ENCODE peak calls at places on chromosomes 1 and 21, in nine cellular contexts. K is cardiac muscle cell, Q is OCI-LY7, A is HCT116, L is MV-4-11, E is AG09309, F is NCI-H1694 treated with DMSO at 0.1 percent for 48 hours, V is NCI-H1436, M is hypothalamus. B is an unnamed sample.

GRCh38 chr1:156497078-156497742 is 3.4 kb downstream of the MEF2D start:
- DNase-seq in A (no peak), Q (peak; percentile 26), E (no peak), V (no peak), F (no peak), M (no peak), L (no peak), K (no peak), B (no peak)

GRCh38 chr1:6127587-6128163 is 52.4 kb downstream of the CHD5 start:
- DNase-seq in Q (peak; percentile 63), L (peak; percentile 80), F (no peak), K (peak; percentile 83), M (peak; percentile 54), A (peak; percentile 71), V (peak; percentile 42), E (no peak), B (peak; percentile 71)

GRCh38 chr1:13813398-13814012 is 113.5 kb downstream of the PRDM2 start:
- DNase-seq in E (no peak), A (no peak), M (no peak), K (peak; percentile 50), Q (peak; percentile 71), V (no peak), L (no peak), F (no peak), B (no peak)

GRCh38 chr1:11944358-11944981 is 10.0 kb downstream of the PLOD1 start:
- DNase-seq in M (no peak), L (no peak), V (peak; percentile 79), K (peak; percentile 88), Q (no peak), E (no peak), A (no peak), F (no peak), B (no peak)

GRCh38 chr1:159141584-159142518 is 29.6 kb upstream of the CADM3 start:
- DNase-seq in Q (no peak), V (peak; percentile 6), E (peak; percentile 14), L (no peak), M (peak; percentile 43), A (no peak), F (no peak), K (no peak), B (peak; percentile 58)

GRCh38 chr1:55286851-55287602 is 71.9 kb upstream of the USP24 start:
- DNase-seq in K (no peak), V (no peak), E (no peak), M (no peak), A (no peak), Q (no peak), F (no peak), L (peak; percentile 14), B (no peak)

GRCh38 chr1:57824535-57824934 is 400.7 kb upstream of the DAB1 start:
- DNase-seq in E (no peak), M (no peak), A (no peak), Q (no peak), V (no peak), L (no peak), K (no peak), F (peak; percentile 56), B (no peak)

GRCh38 chr21:29725025-29725736 is 214.6 kb downstream of the GRIK1 start:
- DNase-seq in Q (no peak), F (no peak), K (no peak), A (no peak), L (no peak), M (no peak), E (no peak), V (peak; percentile 12), B (no peak)

B was measured in H1.